ENCODE peak calls at places on chromosome 14, in five cellular contexts. M, O, L, Q and Z are unnamed samples.

GRCh38 chr14:31024042-31024480 is 1.4 kb upstream of the AP4S1 start:
- DNase-seq in O (no peak), Q (no peak), L (no peak), M (no peak), Z (no peak)

GRCh38 chr14:93332032-93332852 is 594 bp downstream of the BTBD7 start:
- DNase-seq in O (peak; percentile 23), Q (peak; percentile 49), L (peak; percentile 28), M (peak; percentile 34), Z (peak; percentile 28)

GRCh38 chr14:58836303-58836702 is 198.5 kb downstream of the DACT1 start:
- DNase-seq in Q (no peak), L (no peak), O (no peak), M (no peak), Z (no peak)

GRCh38 chr14:91367173-91368171 is 50.1 kb downstream of the CCDC88C start:
- DNase-seq in O (no peak), L (no peak), Q (peak; percentile 62), M (peak; percentile 72), Z (peak; percentile 59)

GRCh38 chr14:49550284-49551184 is 35.6 kb downstream of the RPS29 start:
- DNase-seq in Q (no peak), O (no peak), M (no peak), L (no peak), Z (no peak)

GRCh38 chr14:20215196-20215595 is 8.3 kb upstream of the OR11H6 start:
- DNase-seq in Q (no peak), O (no peak), L (no peak), M (no peak), Z (no peak)

GRCh38 chr14:93923586-93923985 is 3.6 kb upstream of the FAM181A start:
- DNase-seq in O (no peak), Q (no peak), M (no peak), L (no peak), Z (no peak)

GRCh38 chr14:36663404-36664321 is 2.0 kb downstream of the PAX9 start:
- DNase-seq in M (no peak), L (peak; percentile 40), Q (no peak), O (no peak), Z (no peak)

GRCh38 chr14:44700694-44701093 is 193.6 kb upstream of the FSCB start:
- DNase-seq in O (no peak), M (no peak), L (no peak), Q (no peak), Z (no peak)

GRCh38 chr14:36423430-36423829 is 96.6 kb downstream of the NKX2-1 start:
- DNase-seq in O (no peak), Q (no peak), L (no peak), M (no peak), Z (no peak)

GRCh38 chr14:72560331-72560730 is 333.6 kb downstream of the DPF3 start:
- DNase-seq in O (no peak), L (no peak), M (no peak), Q (no peak), Z (no peak)

GRCh38 chr14:55572578-55572977 is 7.4 kb upstream of the KTN1 start:
- DNase-seq in Q (no peak), M (no peak), O (peak; percentile 68), L (peak; percentile 65), Z (no peak)

GRCh38 chr14:31465113-31465512 is 7.8 kb upstream of the DTD2 start:
- DNase-seq in Q (no peak), L (no peak), O (no peak), M (no peak), Z (no peak)

GRCh38 chr14:96638041-96638855 is 136.1 kb downstream of the PAPOLA start:
- DNase-seq in Q (no peak), O (no peak), L (no peak), M (no peak), Z (no peak)

GRCh38 chr14:25833341-25834121 is 764.3 kb downstream of the NOVA1 start:
- DNase-seq in O (no peak), Q (no peak), M (no peak), L (peak; percentile 90), Z (no peak)

GRCh38 chr14:24078146-24078545 is 6.8 kb downstream of the CPNE6 start:
- DNase-seq in Q (no peak), M (no peak), L (no peak), O (no peak), Z (no peak)

GRCh38 chr14:31990959-31991541 is 86.1 kb upstream of the ARHGAP5 start:
- DNase-seq in O (no peak), M (no peak), Q (no peak), L (no peak), Z (no peak)

GRCh38 chr14:95428557-95428956 is 87.9 kb downstream of the SYNE3 start:
- DNase-seq in Q (no peak), O (no peak), L (no peak), M (no peak), Z (no peak)

GRCh38 chr14:50425816-50426215 is 29.1 kb upstream of the CDKL1 start:
- DNase-seq in Q (no peak), L (no peak), O (no peak), M (no peak), Z (no peak)

GRCh38 chr14:53953002-53953827 is 3.4 kb downstream of the BMP4 start:
- DNase-seq in L (no peak), O (peak; percentile 80), Q (peak; percentile 80), M (no peak), Z (no peak)

GRCh38 chr14:101360045-101360931 is 201.0 kb upstream of the DIO3 start:
- DNase-seq in L (no peak), Q (peak; percentile 85), O (no peak), M (no peak), Z (no peak)

GRCh38 chr14:41120400-41120799 is 486.3 kb upstream of the LRFN5 start:
- DNase-seq in L (no peak), M (no peak), Q (no peak), O (no peak), Z (no peak)

GRCh38 chr14:99266181-99267178 is 5.5 kb downstream of the BCL11B start:
- DNase-seq in O (peak; percentile 43), M (peak; percentile 89), Q (peak; percentile 56), L (peak; percentile 57), Z (peak; percentile 83)

GRCh38 chr14:104644236-104644635 is 39.7 kb upstream of the TMEM179 start:
- DNase-seq in Q (no peak), O (no peak), M (no peak), L (no peak), Z (no peak)

GRCh38 chr14:50926851-50927386 is 17.4 kb downstream of the PYGL start:
- DNase-seq in Q (no peak), M (no peak), O (no peak), L (no peak), Z (no peak)

GRCh38 chr14:96683575-96684289 is 113.5 kb upstream of the VRK1 start:
- DNase-seq in M (no peak), O (no peak), L (no peak), Q (no peak), Z (no peak)